ENCODE peak calls at places on chromosome 7, in ten cellular contexts. P is AG09319; X is OCI-LY7; O is endothelial cell; U is cardiac fibroblast; Y is activated CD8-positive, alpha-beta T cell treated with anti-CD3 and anti-CD28 coated beads for 36 hours; F is IMR-90; T is neural crest cell; R is mucosa of descending colon; L is AG04450. M is an unnamed sample.

GRCh38 chr7:139095194-139095659 is 14.3 kb downstream of the ZC3HAV1 start:
- DNase-seq in P (no peak), X (peak), O (no peak), U (peak), Y (peak), F (no peak), T (no peak), R (peak), L (no peak), M (peak)

GRCh38 chr7:120165231-120165630 is 107.7 kb upstream of the KCND2 start:
- DNase-seq in P (peak), X (no peak), O (no peak), U (no peak), Y (no peak), F (no peak), T (no peak), R (no peak), L (no peak), M (no peak)

GRCh38 chr7:33459340-33459751 is 330.0 kb downstream of the BBS9 start:
- DNase-seq in P (peak), X (peak), O (peak), U (peak), Y (no peak), F (peak), T (no peak), R (no peak), L (peak), M (no peak)

GRCh38 chr7:149496642-149497391 is 792 bp downstream of the ZNF746 start:
- DNase-seq in P (peak), X (peak), O (peak), U (peak), Y (peak), F (peak), T (no peak), R (peak), L (no peak), M (peak)

GRCh38 chr7:150801946-150802771 is 1.6 kb downstream of the TMEM176A start:
- DNase-seq in P (no peak), X (no peak), O (no peak), U (no peak), Y (no peak), F (no peak), T (no peak), R (peak), L (no peak), M (no peak)

GRCh38 chr7:46146454-46147255 is 225.6 kb upstream of the IGFBP3 start:
- DNase-seq in P (no peak), X (no peak), O (no peak), U (peak), Y (no peak), F (peak), T (no peak), R (no peak), L (no peak), M (no peak)

GRCh38 chr7:70040971-70041766 is 442.9 kb downstream of the AUTS2 start:
- DNase-seq in P (no peak), X (peak), O (no peak), U (peak), Y (no peak), F (no peak), T (no peak), R (no peak), L (no peak), M (no peak)

GRCh38 chr7:21773326-21773725 is 172.4 kb downstream of the CDCA7L start:
- DNase-seq in P (no peak), X (no peak), O (no peak), U (no peak), Y (no peak), F (no peak), T (no peak), R (no peak), L (no peak), M (no peak)

DNA sequence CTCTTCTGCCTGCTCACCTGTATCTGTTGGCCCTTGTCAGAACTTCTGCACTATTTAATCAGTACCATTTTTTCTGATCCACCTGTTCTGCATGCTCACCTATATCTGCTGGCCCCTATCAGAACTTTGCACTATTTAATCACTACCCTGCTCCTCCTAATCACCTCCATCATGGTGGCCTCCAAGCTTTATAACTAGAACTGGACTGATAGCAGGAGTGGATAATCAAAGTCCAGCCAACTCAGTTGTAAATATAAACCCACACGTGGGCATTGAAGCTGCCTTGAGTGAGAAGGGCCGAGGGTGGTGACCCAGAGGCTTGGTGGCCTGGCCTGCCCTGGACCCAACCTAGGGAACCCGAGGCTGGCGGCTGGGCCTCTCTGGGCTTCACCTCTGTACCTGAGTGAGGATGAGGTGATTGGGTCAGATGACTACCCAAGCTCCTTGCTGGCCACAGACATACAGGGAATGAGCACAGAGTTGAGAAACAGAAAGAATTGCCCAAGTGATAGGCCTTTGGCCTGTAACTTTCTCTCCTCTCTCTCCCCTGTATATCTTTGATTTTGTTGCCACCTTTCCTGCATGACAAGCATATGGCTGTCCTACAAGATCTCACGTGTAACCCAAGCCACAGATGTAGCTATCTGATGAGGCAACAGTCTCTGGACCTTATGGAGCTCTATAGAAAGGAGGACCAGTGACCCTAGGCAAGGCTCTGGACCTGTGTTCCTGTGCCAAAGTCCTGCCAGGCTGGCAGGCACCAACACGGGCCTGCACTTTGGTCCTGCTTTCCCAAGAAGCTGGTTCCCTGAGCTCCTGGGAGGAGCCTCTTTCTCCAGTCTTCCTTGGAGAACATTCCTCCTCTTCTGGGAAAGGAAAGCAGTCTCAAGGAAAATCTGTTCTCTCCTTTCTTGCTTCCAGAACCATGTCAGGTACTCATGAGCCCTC is 23.4 kb upstream of the FAM3C start:
- DNase-seq in P (no peak), X (no peak), O (no peak), U (no peak), Y (no peak), F (no peak), T (no peak), R (peak), L (no peak), M (no peak)
- TF ChIP-seq CTCF in P (no peak), X (no peak), O (no peak), U (no peak), Y (no peak), F (no peak), T (no peak), R (no peak), L (no peak), M (no peak)

GRCh38 chr7:113289140-113289740 is 170.9 kb upstream of the SMIM30 start:
- DNase-seq in P (peak), X (peak), O (no peak), U (peak), Y (peak), F (peak), T (no peak), R (no peak), L (no peak), M (no peak)
- TF ChIP-seq CTCF in P (peak), X (peak), O (no peak), U (peak), Y (peak), F (peak), T (peak), R (no peak), L (peak), M (no peak)

GRCh38 chr7:95788288-95788687 is 15.9 kb downstream of the DYNC1I1 start:
- DNase-seq in P (no peak), X (no peak), O (no peak), U (no peak), Y (no peak), F (no peak), T (no peak), R (no peak), L (no peak), M (no peak)
- TF ChIP-seq CTCF in P (no peak), X (no peak), O (no peak), U (no peak), Y (no peak), F (no peak), T (no peak), R (no peak), L (no peak), M (no peak)

GRCh38 chr7:147510913-147511312 is 1079.7 kb upstream of the C7orf33 start:
- DNase-seq in P (no peak), X (no peak), O (no peak), U (peak), Y (no peak), F (peak), T (no peak), R (no peak), L (no peak), M (no peak)
- TF ChIP-seq CTCF in P (no peak), X (no peak), O (no peak), U (no peak), Y (no peak), F (no peak), T (no peak), R (no peak), L (no peak), M (no peak)

DNA sequence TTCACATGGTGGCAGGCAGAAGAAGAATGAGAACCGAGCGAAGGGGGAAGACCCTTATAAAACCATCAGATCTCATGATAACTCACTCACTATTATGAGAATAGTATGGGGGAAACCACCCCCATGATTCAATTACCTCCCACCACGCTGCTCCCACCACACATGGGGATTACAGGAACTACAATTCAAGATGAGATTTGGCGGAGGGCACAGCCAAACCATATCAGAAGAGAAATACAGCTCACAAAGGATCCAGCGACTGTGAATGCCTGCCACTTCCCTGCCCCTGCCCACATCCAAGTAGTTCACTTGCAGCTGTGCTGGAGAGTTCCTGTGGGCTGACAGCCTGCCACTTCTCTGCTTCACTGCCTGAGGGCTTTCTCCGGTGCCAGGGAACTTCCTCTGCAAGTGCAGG is 148.7 kb downstream of the C7orf25 start:
- DNase-seq in P (no peak), X (no peak), O (peak), U (no peak), Y (peak), F (no peak), T (no peak), R (no peak), L (no peak), M (no peak)
- TF ChIP-seq CTCF in P (no peak), X (no peak), O (no peak), U (no peak), Y (no peak), F (no peak), T (no peak), R (no peak), L (no peak), M (no peak)

GRCh38 chr7:100049441-100050291 is at the start of gene ZSCAN21:
- DNase-seq in P (peak), X (peak), O (peak), U (peak), Y (peak), F (peak), T (peak), R (peak), L (peak), M (peak)
- TF ChIP-seq CTCF in P (no peak), X (peak), O (no peak), U (no peak), Y (peak), F (peak), T (no peak), R (no peak), L (peak), M (peak)